ENCODE peak calls at places on chromosomes 4 and X, in ten cellular contexts. V, M, A, Y, Q, K, U, E, H and I are unnamed samples. For H3K4me1, the result is how much of the 10 kb centered on the place peaks cover.

GRCh38 chrX:47217121-47217851 is 1.2 kb upstream of the CDK16 start:
- DNase-seq in Q (no peak), V (peak), K (no peak), M (no peak), E (no peak), H (no peak), A (no peak), U (peak), Y (peak), I (no peak)

GRCh38 chr4:152189451-152190179 is 346.3 kb downstream of the FBXW7 start:
- DNase-seq in A (no peak), M (no peak), E (no peak), H (no peak), U (no peak), K (no peak), V (no peak), Q (no peak), Y (no peak), I (no peak)

GRCh38 chr4:8084712-8085490 is 73.7 kb downstream of the ABLIM2 start:
- DNase-seq in M (no peak), Y (no peak), U (no peak), A (no peak), H (no peak), Q (no peak), V (no peak), K (no peak), E (no peak), I (no peak)

GRCh38 chr4:4848540-4848939 is 10.9 kb upstream of the MSX1 start:
- DNase-seq in Q (no peak), M (no peak), K (no peak), Y (no peak), U (no peak), A (no peak), V (no peak), H (no peak), E (no peak), I (no peak)

GRCh38 chr4:183080372-183081115 is 18.5 kb upstream of the WWC2 start:
- DNase-seq in A (no peak), K (no peak), E (no peak), Y (no peak), H (peak), Q (no peak), M (no peak), V (no peak), U (no peak), I (no peak)

GRCh38 chr4:48022192-48022799 is 5.7 kb downstream of the NIPAL1 start:
- DNase-seq in U (no peak), H (no peak), V (no peak), A (no peak), E (no peak), Y (no peak), K (no peak), Q (no peak), M (no peak), I (no peak)

GRCh38 chr4:119493419-119493818 is 135.2 kb downstream of the PDE5A start:
- DNase-seq in K (no peak), V (no peak), A (no peak), U (no peak), H (no peak), Y (no peak), M (no peak), Q (no peak), E (no peak), I (no peak)

GRCh38 chr4:39237179-39237578 is 54.9 kb downstream of the WDR19 start:
- DNase-seq in E (no peak), M (no peak), V (no peak), Y (no peak), A (no peak), H (peak), U (no peak), Q (no peak), K (no peak), I (no peak)

GRCh38 chr4:8775751-8776355 is 95.8 kb downstream of the HMX1 start:
- DNase-seq in A (no peak), K (no peak), M (no peak), H (peak), E (no peak), Y (no peak), U (no peak), V (no peak), Q (no peak), I (no peak)

GRCh38 chr4:88991746-88992145 is 65.2 kb downstream of the FAM13A start:
- DNase-seq in A (no peak), E (no peak), M (no peak), Q (no peak), K (no peak), Y (no peak), H (no peak), V (no peak), U (no peak), I (no peak)

GRCh38 chr4:13875160-13875559 is 247.6 kb upstream of the BOD1L1 start:
- DNase-seq in H (no peak), A (no peak), E (no peak), V (no peak), Y (no peak), K (no peak), Q (no peak), U (no peak), M (no peak), I (no peak)

GRCh38 chrX:110131031-110131430 is 128.1 kb downstream of the TMEM164 start:
- DNase-seq in M (no peak), U (no peak), Y (no peak), E (no peak), Q (no peak), H (no peak), K (no peak), V (no peak), A (no peak), I (no peak)

GRCh38 chr4:52865305-52865704 is 3.2 kb downstream of the RASL11B start:
- DNase-seq in H (no peak), E (no peak), V (no peak), Y (no peak), A (no peak), M (no peak), K (no peak), U (no peak), Q (no peak), I (no peak)
- H3K4me3 ChIP-seq in H (no peak), E (no peak), V (no peak), Y (no peak), A (no peak), M (peak), K (no peak), U (no peak), Q (no peak), I (no peak)

DNA sequence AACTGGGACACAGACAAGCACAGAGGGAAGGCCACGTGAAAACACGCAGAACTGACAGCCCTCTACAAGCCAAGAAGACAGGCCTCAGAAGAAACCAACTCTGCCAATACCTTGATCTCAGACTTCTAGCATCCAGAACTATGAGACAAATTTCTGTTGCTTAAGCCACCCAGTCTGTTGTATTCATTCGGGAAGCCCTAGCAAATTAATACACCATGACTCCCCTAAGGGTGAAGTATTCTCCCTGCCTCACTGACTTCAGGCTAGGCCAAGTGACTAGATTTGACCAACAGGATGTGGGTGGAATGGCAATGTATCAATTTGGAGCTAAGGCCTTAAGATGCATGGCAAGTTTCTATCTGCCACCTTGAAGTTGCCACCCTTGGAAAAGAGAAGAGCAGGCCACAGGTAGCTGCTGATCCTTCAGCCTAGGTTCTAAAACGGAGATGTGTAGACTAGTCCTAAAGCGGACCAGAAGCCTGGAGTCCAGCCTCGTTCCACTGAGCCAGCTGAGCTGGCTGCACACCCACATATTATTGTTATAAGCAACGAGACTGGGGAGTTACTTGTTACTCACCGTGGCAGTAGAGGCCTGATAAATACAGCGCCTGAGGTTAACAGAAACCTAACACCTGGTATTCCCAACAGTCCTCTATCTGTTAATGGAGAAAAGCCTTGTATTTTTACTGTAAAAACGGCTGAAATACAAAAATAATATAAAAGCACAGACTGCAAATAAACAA is 16.5 kb downstream of the SCARB2 start:
- DNase-seq in U (no peak), Q (no peak), V (no peak), Y (no peak), K (no peak), M (no peak), H (no peak), E (no peak), A (no peak), I (no peak)
- H3K4me1 ChIP-seq in U (under half), Q (half or more), V (under half), Y (under half), K (under half), M (under half), H (under half), E (under half), A (under half), I (half or more)

GRCh38 chr4:156771171-156771837 is 200.3 kb downstream of the PDGFC start:
- DNase-seq in E (peak), U (no peak), Y (peak), A (no peak), M (no peak), Q (peak), H (no peak), V (peak), K (no peak), I (no peak)
- H3K4me3 ChIP-seq in E (no peak), U (peak), Y (no peak), A (no peak), M (no peak), Q (no peak), H (no peak), V (no peak), K (no peak), I (no peak)

DNA sequence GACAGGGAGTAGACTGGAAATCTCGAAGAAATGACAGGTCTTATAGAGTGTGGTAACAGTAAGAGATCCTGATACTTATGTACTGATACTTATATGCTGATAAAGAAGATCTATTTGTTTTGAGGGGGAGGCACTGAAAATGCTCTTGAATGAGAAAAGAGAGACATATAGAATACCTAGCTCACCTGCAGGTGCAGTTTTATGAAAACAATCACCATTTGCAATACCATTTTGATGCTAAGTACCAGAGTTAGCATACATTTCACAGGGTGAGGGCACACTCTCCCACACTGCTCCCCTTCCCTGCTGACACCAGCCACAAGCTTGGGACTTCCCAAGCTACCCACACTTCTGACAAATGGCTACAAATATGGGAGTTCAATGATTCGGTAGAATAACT is 1490.1 kb upstream of the IGFBP7 start:
- DNase-seq in E (no peak), U (no peak), H (no peak), M (peak), V (no peak), K (peak), Y (no peak), Q (no peak), A (no peak), I (no peak)
- H3K4me1 ChIP-seq in E (under half), U (under half), H (under half), M (under half), V (under half), K (under half), Y (under half), Q (under half), A (under half), I (under half)

DNA sequence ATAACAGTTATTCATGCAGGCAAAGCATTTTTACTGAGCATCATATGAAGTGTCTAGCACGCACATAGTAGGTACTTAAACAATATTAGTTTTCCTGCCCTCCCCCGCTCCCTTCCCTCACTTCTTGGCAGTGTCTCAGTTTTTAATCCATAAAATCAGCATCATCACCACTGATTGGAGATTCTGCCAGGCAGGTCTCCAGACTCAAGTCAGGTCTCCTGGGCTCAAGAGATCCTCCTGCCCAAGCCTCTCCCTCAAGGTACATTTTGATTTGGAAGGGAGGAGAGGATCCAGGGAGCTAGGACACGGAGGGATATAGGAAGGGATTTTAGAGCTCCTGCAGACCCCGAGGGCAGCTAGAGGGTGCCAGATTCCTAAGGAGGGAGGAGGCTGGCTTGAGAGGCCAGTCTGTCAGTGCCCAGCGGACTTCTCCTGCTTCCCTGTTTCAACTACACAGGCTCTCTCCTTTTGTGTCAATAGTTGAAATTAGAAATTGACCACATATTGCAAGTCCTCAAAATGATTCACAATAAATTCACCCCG is 4.4 kb upstream of the FAT1 start:
- DNase-seq in E (peak), V (no peak), K (no peak), Q (no peak), U (no peak), M (no peak), A (no peak), Y (no peak), H (peak), I (no peak)
- H3K4me3 ChIP-seq in E (no peak), V (no peak), K (no peak), Q (no peak), U (peak), M (peak), A (peak), Y (no peak), H (no peak), I (no peak)

DNA sequence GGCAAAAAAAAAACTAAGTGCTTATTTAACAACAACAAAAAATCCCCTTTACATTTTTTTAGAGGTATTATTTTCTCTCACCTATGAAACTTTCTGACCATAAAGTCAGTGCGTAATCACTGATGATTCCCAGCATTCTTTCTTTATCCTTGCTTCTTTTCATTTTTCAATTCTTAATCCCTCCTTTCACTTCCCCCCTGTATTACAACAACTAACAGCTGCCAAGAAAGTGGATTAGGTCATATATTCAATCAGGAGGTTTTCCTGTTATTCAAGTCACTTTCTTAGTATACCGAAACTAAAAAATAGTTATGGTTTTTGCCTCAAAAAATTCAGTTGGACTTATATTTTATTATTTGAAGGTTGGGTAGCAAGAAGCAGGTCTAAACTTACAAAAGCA is 2.1 kb upstream of the STAP1 start:
- DNase-seq in A (no peak), Q (no peak), U (no peak), K (no peak), E (no peak), H (no peak), Y (no peak), V (no peak), M (no peak), I (no peak)
- H3K4me1 ChIP-seq in A (under half), Q (under half), U (under half), K (under half), E (under half), H (under half), Y (under half), V (under half), M (under half), I (under half)